ENCODE peak calls at places on chromosomes 4 and X, in nine cellular contexts. One of them, this sample, is unnamed.

GRCh38 chr4:24980064-24980690 is 50.6 kb downstream of the LGI2 start:
- DNase-seq in caudate nucleus: peak; percentile 6
- DNase-seq in heart left ventricle: peak; percentile 69
- DNase-seq in right atrium auricular region: peak; percentile 78
- DNase-seq in IMR-90: peak; percentile 62
- DNase-seq in aorta: no peak
- DNase-seq in prostate gland: peak; percentile 46
- DNase-seq in GM23248: peak; percentile 91
- DNase-seq in psoas muscle: peak; percentile 35
- DNase-seq in this sample: peak; percentile 68

GRCh38 chr4:68597489-68597888 is 21.4 kb upstream of the UGT2B17 start:
- DNase-seq in caudate nucleus: no peak
- DNase-seq in heart left ventricle: no peak
- DNase-seq in right atrium auricular region: no peak
- DNase-seq in IMR-90: no peak
- DNase-seq in aorta: no peak
- DNase-seq in prostate gland: no peak
- DNase-seq in GM23248: no peak
- DNase-seq in psoas muscle: no peak
- DNase-seq in this sample: no peak

GRCh38 chr4:153668647-153669046 is 15.4 kb upstream of the TLR2 start:
- DNase-seq in caudate nucleus: no peak
- DNase-seq in heart left ventricle: no peak
- DNase-seq in right atrium auricular region: no peak
- DNase-seq in IMR-90: no peak
- DNase-seq in aorta: no peak
- DNase-seq in prostate gland: no peak
- DNase-seq in GM23248: no peak
- DNase-seq in psoas muscle: no peak
- DNase-seq in this sample: no peak

GRCh38 chrX:24491741-24492140 is 26.7 kb downstream of the PDK3 start:
- DNase-seq in caudate nucleus: no peak
- DNase-seq in heart left ventricle: no peak
- DNase-seq in right atrium auricular region: no peak
- DNase-seq in IMR-90: no peak
- DNase-seq in aorta: no peak
- DNase-seq in prostate gland: no peak
- DNase-seq in GM23248: no peak
- DNase-seq in psoas muscle: no peak
- DNase-seq in this sample: no peak

GRCh38 chr4:113582737-113583136 is 178.8 kb downstream of the CAMK2D start:
- DNase-seq in caudate nucleus: no peak
- DNase-seq in heart left ventricle: peak; percentile 82
- DNase-seq in right atrium auricular region: peak; percentile 75
- DNase-seq in IMR-90: no peak
- DNase-seq in aorta: no peak
- DNase-seq in prostate gland: no peak
- DNase-seq in GM23248: no peak
- DNase-seq in psoas muscle: no peak
- DNase-seq in this sample: no peak

GRCh38 chrX:44935640-44936039 is 62.7 kb downstream of the KDM6A start:
- DNase-seq in caudate nucleus: no peak
- DNase-seq in heart left ventricle: no peak
- DNase-seq in right atrium auricular region: no peak
- DNase-seq in IMR-90: no peak
- DNase-seq in aorta: no peak
- DNase-seq in prostate gland: no peak
- DNase-seq in GM23248: no peak
- DNase-seq in psoas muscle: peak; percentile 27
- DNase-seq in this sample: no peak

GRCh38 chrX:44829836-44830235 is 14.0 kb upstream of the DUSP21 start:
- DNase-seq in caudate nucleus: no peak
- DNase-seq in heart left ventricle: no peak
- DNase-seq in right atrium auricular region: no peak
- DNase-seq in IMR-90: no peak
- DNase-seq in aorta: no peak
- DNase-seq in prostate gland: no peak
- DNase-seq in GM23248: no peak
- DNase-seq in psoas muscle: no peak
- DNase-seq in this sample: no peak

GRCh38 chr4:6107114-6107791 is 89.0 kb upstream of the C4orf50 start:
- DNase-seq in caudate nucleus: no peak
- DNase-seq in heart left ventricle: no peak
- DNase-seq in right atrium auricular region: no peak
- DNase-seq in IMR-90: no peak
- DNase-seq in aorta: peak; percentile 36
- DNase-seq in prostate gland: no peak
- DNase-seq in GM23248: no peak
- DNase-seq in psoas muscle: no peak
- DNase-seq in this sample: no peak

GRCh38 chrX:130702867-130703707 is 199.9 kb downstream of the ENOX2 start:
- DNase-seq in caudate nucleus: no peak
- DNase-seq in heart left ventricle: no peak
- DNase-seq in right atrium auricular region: no peak
- DNase-seq in IMR-90: no peak
- DNase-seq in aorta: no peak
- DNase-seq in prostate gland: no peak
- DNase-seq in GM23248: peak; percentile 31
- DNase-seq in psoas muscle: no peak
- DNase-seq in this sample: no peak

GRCh38 chrX:130699618-130700017 is 203.4 kb downstream of the ENOX2 start:
- DNase-seq in caudate nucleus: no peak
- DNase-seq in heart left ventricle: no peak
- DNase-seq in right atrium auricular region: no peak
- DNase-seq in IMR-90: no peak
- DNase-seq in aorta: no peak
- DNase-seq in prostate gland: no peak
- DNase-seq in GM23248: no peak
- DNase-seq in psoas muscle: no peak
- DNase-seq in this sample: no peak

GRCh38 chrX:130700629-130701028 is 202.4 kb downstream of the ENOX2 start:
- DNase-seq in caudate nucleus: no peak
- DNase-seq in heart left ventricle: no peak
- DNase-seq in right atrium auricular region: no peak
- DNase-seq in IMR-90: no peak
- DNase-seq in aorta: no peak
- DNase-seq in prostate gland: no peak
- DNase-seq in GM23248: no peak
- DNase-seq in psoas muscle: no peak
- DNase-seq in this sample: no peak

GRCh38 chrX:130704053-130705038 is 198.7 kb downstream of the ENOX2 start:
- DNase-seq in caudate nucleus: no peak
- DNase-seq in heart left ventricle: no peak
- DNase-seq in right atrium auricular region: no peak
- DNase-seq in IMR-90: peak; percentile 69
- DNase-seq in aorta: no peak
- DNase-seq in prostate gland: no peak
- DNase-seq in GM23248: peak; percentile 54
- DNase-seq in psoas muscle: no peak
- DNase-seq in this sample: no peak

DNA sequence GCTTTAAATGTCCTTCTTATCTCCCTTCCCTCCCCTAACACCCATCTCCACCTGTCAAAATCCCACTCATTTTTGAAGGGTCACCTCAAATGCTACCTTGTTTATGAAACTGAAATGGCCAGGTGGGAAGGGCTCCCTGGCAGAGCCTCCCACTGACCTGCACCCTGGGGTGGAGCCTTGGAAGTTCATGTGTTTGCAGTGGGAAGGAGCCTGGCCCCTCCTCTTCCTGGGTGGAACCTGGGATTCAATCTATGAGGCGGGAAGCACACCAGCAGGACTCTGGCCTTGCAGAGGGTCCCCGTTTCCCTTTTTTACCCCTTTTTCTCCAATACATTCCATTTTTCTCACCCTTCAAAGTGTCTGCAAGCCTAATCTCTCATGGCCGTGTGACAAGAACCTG is 197.4 kb downstream of the ENOX2 start:
- DNase-seq in caudate nucleus: no peak
- DNase-seq in heart left ventricle: no peak
- DNase-seq in right atrium auricular region: no peak
- DNase-seq in IMR-90: no peak
- DNase-seq in aorta: no peak
- DNase-seq in prostate gland: no peak
- DNase-seq in GM23248: no peak
- DNase-seq in psoas muscle: no peak
- DNase-seq in this sample: no peak
- H3K27ac ChIP-seq in caudate nucleus: no peak overlapping the region
- H3K27ac ChIP-seq in heart left ventricle: no peak overlapping the region
- H3K27ac ChIP-seq in right atrium auricular region: no peak overlapping the region
- H3K27ac ChIP-seq in IMR-90: no peak overlapping the region
- H3K27ac ChIP-seq in aorta: peak overlapping the region; percentile 3
- H3K27ac ChIP-seq in prostate gland: no peak overlapping the region
- H3K27ac ChIP-seq in GM23248: no peak overlapping the region
- H3K27ac ChIP-seq in psoas muscle: peak overlapping the region; percentile 0
- H3K27ac ChIP-seq in this sample: no peak overlapping the region

GRCh38 chrX:16666541-16666940 is 16.6 kb downstream of the S100G start:
- DNase-seq in caudate nucleus: no peak
- DNase-seq in heart left ventricle: no peak
- DNase-seq in right atrium auricular region: no peak
- DNase-seq in IMR-90: peak; percentile 61
- DNase-seq in aorta: no peak
- DNase-seq in prostate gland: no peak
- DNase-seq in GM23248: peak; percentile 53
- DNase-seq in psoas muscle: no peak
- DNase-seq in this sample: no peak

GRCh38 chrX:16665089-16665488 is 15.1 kb downstream of the S100G start:
- DNase-seq in caudate nucleus: no peak
- DNase-seq in heart left ventricle: no peak
- DNase-seq in right atrium auricular region: no peak
- DNase-seq in IMR-90: peak; percentile 81
- DNase-seq in aorta: no peak
- DNase-seq in prostate gland: no peak
- DNase-seq in GM23248: peak; percentile 54
- DNase-seq in psoas muscle: no peak
- DNase-seq in this sample: no peak

GRCh38 chrX:16664626-16665025 is 14.7 kb downstream of the S100G start:
- DNase-seq in caudate nucleus: no peak
- DNase-seq in heart left ventricle: no peak
- DNase-seq in right atrium auricular region: no peak
- DNase-seq in IMR-90: no peak
- DNase-seq in aorta: no peak
- DNase-seq in prostate gland: no peak
- DNase-seq in GM23248: no peak
- DNase-seq in psoas muscle: no peak
- DNase-seq in this sample: no peak

GRCh38 chrX:16662402-16662801 is 12.4 kb downstream of the S100G start:
- DNase-seq in caudate nucleus: no peak
- DNase-seq in heart left ventricle: no peak
- DNase-seq in right atrium auricular region: no peak
- DNase-seq in IMR-90: no peak
- DNase-seq in aorta: no peak
- DNase-seq in prostate gland: peak; percentile 7
- DNase-seq in GM23248: no peak
- DNase-seq in psoas muscle: no peak
- DNase-seq in this sample: no peak

DNA sequence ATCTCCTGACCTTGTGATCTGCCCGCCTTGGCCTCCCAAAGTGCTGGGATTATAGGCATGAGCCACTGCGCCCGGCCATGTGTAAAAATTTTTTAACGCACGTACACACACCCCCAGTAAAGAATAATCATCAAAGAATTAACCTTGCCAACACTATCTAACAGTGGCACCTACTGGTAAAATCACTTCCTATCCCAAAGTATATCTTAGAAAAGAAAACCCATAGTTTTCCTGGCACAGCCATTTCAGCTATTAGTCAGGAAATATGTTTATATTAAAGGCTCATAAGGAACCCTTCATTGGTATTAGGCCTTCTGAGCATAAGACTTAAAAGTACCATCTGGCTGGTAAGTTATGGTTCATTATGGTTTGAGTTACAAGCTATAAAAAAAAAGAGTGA is 14.1 kb downstream of the S100G start:
- DNase-seq in caudate nucleus: no peak
- DNase-seq in heart left ventricle: no peak
- DNase-seq in right atrium auricular region: no peak
- DNase-seq in IMR-90: peak; percentile 67
- DNase-seq in aorta: no peak
- DNase-seq in prostate gland: no peak
- DNase-seq in GM23248: peak; percentile 19
- DNase-seq in psoas muscle: no peak
- DNase-seq in this sample: no peak
- H3K27ac ChIP-seq in caudate nucleus: no peak overlapping the region
- H3K27ac ChIP-seq in heart left ventricle: no peak overlapping the region
- H3K27ac ChIP-seq in right atrium auricular region: no peak overlapping the region
- H3K27ac ChIP-seq in IMR-90: no peak overlapping the region
- H3K27ac ChIP-seq in aorta: no peak overlapping the region
- H3K27ac ChIP-seq in prostate gland: no peak overlapping the region
- H3K27ac ChIP-seq in GM23248: no peak overlapping the region
- H3K27ac ChIP-seq in psoas muscle: no peak overlapping the region
- H3K27ac ChIP-seq in this sample: no peak overlapping the region

DNA sequence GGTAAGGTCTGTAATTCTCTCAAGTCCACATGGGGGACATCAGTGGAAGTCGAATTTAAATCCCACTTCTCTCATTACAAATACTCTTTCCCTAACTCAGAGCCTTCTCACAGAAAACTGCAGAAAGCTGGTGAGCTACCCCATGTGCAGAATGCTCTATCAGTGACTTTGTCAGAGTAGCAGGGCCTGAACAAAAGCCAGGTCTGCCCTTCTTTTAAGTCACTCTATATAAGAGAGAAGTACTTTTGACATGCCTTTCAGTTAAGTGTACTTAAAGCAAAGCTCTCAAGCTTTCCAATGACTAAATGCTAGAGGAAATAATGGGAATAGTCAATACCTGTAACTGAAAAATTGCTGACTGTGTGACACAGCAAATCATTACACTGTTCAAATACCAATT is 323.1 kb downstream of the KCNIP4 start:
- DNase-seq in caudate nucleus: no peak
- DNase-seq in heart left ventricle: no peak
- DNase-seq in right atrium auricular region: no peak
- DNase-seq in IMR-90: no peak
- DNase-seq in aorta: no peak
- DNase-seq in prostate gland: no peak
- DNase-seq in GM23248: no peak
- DNase-seq in psoas muscle: no peak
- DNase-seq in this sample: no peak
- H3K27ac ChIP-seq in caudate nucleus: no peak overlapping the region
- H3K27ac ChIP-seq in heart left ventricle: no peak overlapping the region
- H3K27ac ChIP-seq in right atrium auricular region: no peak overlapping the region
- H3K27ac ChIP-seq in IMR-90: no peak overlapping the region
- H3K27ac ChIP-seq in aorta: no peak overlapping the region
- H3K27ac ChIP-seq in prostate gland: no peak overlapping the region
- H3K27ac ChIP-seq in GM23248: no peak overlapping the region
- H3K27ac ChIP-seq in psoas muscle: no peak overlapping the region
- H3K27ac ChIP-seq in this sample: no peak overlapping the region

GRCh38 chr4:1330761-1331590 is 16.0 kb upstream of the UVSSA start:
- DNase-seq in caudate nucleus: no peak
- DNase-seq in heart left ventricle: no peak
- DNase-seq in right atrium auricular region: no peak
- DNase-seq in IMR-90: no peak
- DNase-seq in aorta: no peak
- DNase-seq in prostate gland: no peak
- DNase-seq in GM23248: no peak
- DNase-seq in psoas muscle: peak; percentile 6
- DNase-seq in this sample: no peak

GRCh38 chr4:1326751-1327525 is 20.1 kb upstream of the UVSSA start:
- DNase-seq in caudate nucleus: no peak
- DNase-seq in heart left ventricle: no peak
- DNase-seq in right atrium auricular region: no peak
- DNase-seq in IMR-90: no peak
- DNase-seq in aorta: peak; percentile 70
- DNase-seq in prostate gland: no peak
- DNase-seq in GM23248: no peak
- DNase-seq in psoas muscle: peak; percentile 13
- DNase-seq in this sample: no peak

GRCh38 chr4:1329408-1330371 is 17.3 kb upstream of the UVSSA start:
- DNase-seq in caudate nucleus: no peak
- DNase-seq in heart left ventricle: no peak
- DNase-seq in right atrium auricular region: no peak
- DNase-seq in IMR-90: no peak
- DNase-seq in aorta: no peak
- DNase-seq in prostate gland: no peak
- DNase-seq in GM23248: peak; percentile 17
- DNase-seq in psoas muscle: peak; percentile 21
- DNase-seq in this sample: no peak

GRCh38 chr4:1327526-1328266 is 19.3 kb upstream of the UVSSA start:
- DNase-seq in caudate nucleus: no peak
- DNase-seq in heart left ventricle: no peak
- DNase-seq in right atrium auricular region: no peak
- DNase-seq in IMR-90: no peak
- DNase-seq in aorta: no peak
- DNase-seq in prostate gland: no peak
- DNase-seq in GM23248: no peak
- DNase-seq in psoas muscle: peak; percentile 5
- DNase-seq in this sample: no peak

GRCh38 chr4:1328267-1329155 is 18.5 kb upstream of the UVSSA start:
- DNase-seq in caudate nucleus: no peak
- DNase-seq in heart left ventricle: no peak
- DNase-seq in right atrium auricular region: no peak
- DNase-seq in IMR-90: no peak
- DNase-seq in aorta: no peak
- DNase-seq in prostate gland: no peak
- DNase-seq in GM23248: no peak
- DNase-seq in psoas muscle: peak; percentile 9
- DNase-seq in this sample: no peak
- H3K27ac ChIP-seq in caudate nucleus: no peak overlapping the region
- H3K27ac ChIP-seq in heart left ventricle: no peak overlapping the region
- H3K27ac ChIP-seq in right atrium auricular region: no peak overlapping the region
- H3K27ac ChIP-seq in IMR-90: no peak overlapping the region
- H3K27ac ChIP-seq in aorta: no peak overlapping the region
- H3K27ac ChIP-seq in prostate gland: no peak overlapping the region
- H3K27ac ChIP-seq in GM23248: no peak overlapping the region
- H3K27ac ChIP-seq in psoas muscle: no peak overlapping the region
- H3K27ac ChIP-seq in this sample: no peak overlapping the region

This sample was measured in dorsolateral prefrontal cortex.